ENCODE peak calls at places on chromosomes 13 and 19, in four cellular contexts. X, A, O and F are unnamed samples.

GRCh38 chr19:2170219-2170618 is 6.5 kb downstream of the DOT1L start:
- DNase-seq in X (no peak), A (no peak), O (no peak), F (no peak)

GRCh38 chr19:6035026-6035425 is 57.1 kb upstream of the RANBP3 start:
- DNase-seq in X (no peak), A (no peak), O (no peak), F (no peak)

GRCh38 chr13:112713517-112714253 is 23.8 kb downstream of the ATP11A start:
- DNase-seq in X (no peak), A (no peak), O (no peak), F (no peak)

GRCh38 chr13:35978607-35979316 is 152.4 kb downstream of the DCLK1 start:
- DNase-seq in X (no peak), A (peak), O (peak), F (no peak)

GRCh38 chr13:106488075-106488474 is 47.4 kb downstream of the EFNB2 start:
- DNase-seq in X (no peak), A (no peak), O (no peak), F (no peak)

GRCh38 chr19:45283443-45284033 is 32.5 kb downstream of the MARK4 start:
- DNase-seq in X (no peak), A (no peak), O (no peak), F (no peak)

GRCh38 chr13:103187621-103188020 is 121.4 kb upstream of the SLC10A2 start:
- DNase-seq in X (no peak), A (no peak), O (no peak), F (no peak)

GRCh38 chr19:1219786-1220451 is 14.3 kb downstream of the STK11 start:
- DNase-seq in X (no peak), A (no peak), O (no peak), F (no peak)

GRCh38 chr19:14433454-14434156 is 499 bp downstream of the PKN1 start:
- DNase-seq in X (no peak), A (no peak), O (no peak), F (no peak)

GRCh38 chr13:50094615-50095293 is 79.5 kb downstream of the KCNRG start:
- DNase-seq in X (no peak), A (no peak), O (no peak), F (no peak)

GRCh38 chr13:33678906-33679657 is 138.9 kb upstream of the RFC3 start:
- DNase-seq in X (peak), A (peak), O (peak), F (peak)

GRCh38 chr19:56993851-56994250 is 125.9 kb upstream of the USP29 start:
- DNase-seq in X (no peak), A (no peak), O (no peak), F (no peak)

GRCh38 chr19:47032171-47032811 is 12.7 kb downstream of the NPAS1 start:
- DNase-seq in X (peak), A (peak), O (peak), F (peak)

GRCh38 chr19:42512743-42513304 is 15.5 kb downstream of the CEACAM1 start:
- DNase-seq in X (no peak), A (no peak), O (no peak), F (no peak)

GRCh38 chr13:113932060-113932459 is 41.8 kb downstream of the C13orf46 start:
- DNase-seq in X (no peak), A (no peak), O (no peak), F (no peak)

GRCh38 chr13:110798595-110798994 is 85.1 kb downstream of the ING1 start:
- DNase-seq in X (no peak), A (no peak), O (no peak), F (no peak)

GRCh38 chr13:39930544-39931444 is 275.3 kb downstream of the COG6 start:
- DNase-seq in X (no peak), A (no peak), O (no peak), F (no peak)

GRCh38 chr19:35643255-35644205 is 2.0 kb downstream of the ETV2 start:
- DNase-seq in X (peak), A (peak), O (peak), F (peak)

GRCh38 chr13:79988573-79988972 is 352.4 kb downstream of the SPRY2 start:
- DNase-seq in X (no peak), A (peak), O (no peak), F (no peak)

GRCh38 chr13:90365130-90365529 is 982.4 kb upstream of the MIR17HG start:
- DNase-seq in X (no peak), A (peak), O (no peak), F (no peak)

GRCh38 chr13:66751691-66752090 is 478.4 kb downstream of the PCDH9 start:
- DNase-seq in X (no peak), A (no peak), O (no peak), F (no peak)

GRCh38 chr19:12244370-12244769 is 50.3 kb downstream of the ZNF44 start:
- DNase-seq in X (no peak), A (no peak), O (no peak), F (no peak)

GRCh38 chr19:31340059-31341025 is 8.9 kb downstream of the TSHZ3 start:
- DNase-seq in X (no peak), A (peak), O (no peak), F (no peak)

GRCh38 chr19:30482956-30483355 is 110.8 kb downstream of the ZNF536 start:
- DNase-seq in X (no peak), A (no peak), O (no peak), F (no peak)

GRCh38 chr13:46166947-46167610 is 14.9 kb downstream of the LCP1 start:
- DNase-seq in X (no peak), A (no peak), O (no peak), F (no peak)

GRCh38 chr19:4326837-4327251 is 11.8 kb downstream of the STAP2 start:
- DNase-seq in X (no peak), A (no peak), O (no peak), F (peak)

GRCh38 chr13:24271611-24272451 is 37.5 kb upstream of the C1QTNF9 start:
- DNase-seq in X (peak), A (peak), O (peak), F (peak)

GRCh38 chr19:43455321-43456113 is 9.9 kb downstream of the LYPD3 start:
- DNase-seq in X (no peak), A (no peak), O (no peak), F (no peak)

GRCh38 chr13:87259479-87260083 is 411.6 kb upstream of the SLITRK5 start:
- DNase-seq in X (no peak), A (no peak), O (no peak), F (no peak)

GRCh38 chr19:49151339-49152217 is 3.6 kb downstream of the HRC start:
- DNase-seq in X (no peak), A (peak), O (no peak), F (peak)

GRCh38 chr19:56369886-56370676 is 23.3 kb downstream of the ZNF582 start:
- DNase-seq in X (no peak), A (no peak), O (no peak), F (no peak)

GRCh38 chr13:109919715-109920375 is 133.5 kb upstream of the IRS2 start:
- DNase-seq in X (no peak), A (peak), O (no peak), F (no peak)

GRCh38 chr19:1098177-1099051 is 3.2 kb upstream of the POLR2E start:
- DNase-seq in X (no peak), A (no peak), O (no peak), F (no peak)

GRCh38 chr13:23753523-23753922 is 135.7 kb downstream of the MIPEP start:
- DNase-seq in X (no peak), A (no peak), O (no peak), F (no peak)

GRCh38 chr19:37963190-37963947 is 56.4 kb downstream of the SIPA1L3 start:
- DNase-seq in X (no peak), A (peak), O (no peak), F (no peak)